ENCODE peak calls at places on chromosomes 12 and 14, in four cellular contexts. Q is COR-L47, H is ascending aorta, B is AG08396. T is an unnamed sample.

GRCh38 chr14:92105845-92106094 is 612 bp downstream of the ATXN3 start:
- DNase-seq in Q (no peak), B (peak), H (peak), T (no peak)

GRCh38 chr14:49550284-49551184 is 35.6 kb downstream of the RPS29 start:
- DNase-seq in H (no peak), B (no peak), Q (no peak), T (peak)

GRCh38 chr14:90695997-90696681 is 120.1 kb downstream of the TTC7B start:
- DNase-seq in H (no peak), B (no peak), Q (no peak), T (no peak)

GRCh38 chr14:91716999-91717398 is 14.9 kb downstream of the CATSPERB start:
- DNase-seq in B (no peak), H (no peak), Q (no peak), T (no peak)

GRCh38 chr14:89973234-89973823 is 17.6 kb downstream of the TDP1 start:
- DNase-seq in Q (peak), B (peak), H (no peak), T (peak)

GRCh38 chr14:36944307-36945010 is 227.9 kb downstream of the SLC25A21 start:
- DNase-seq in Q (no peak), H (no peak), B (peak), T (no peak)

GRCh38 chr14:91113829-91114078 is at the start of gene DGLUCY:
- DNase-seq in Q (no peak), H (peak), B (peak), T (peak)

GRCh38 chr12:62693291-62694040 is 226.8 kb downstream of the MON2 start:
- DNase-seq in H (no peak), B (peak), Q (no peak), T (no peak)

GRCh38 chr12:49066120-49066519 is 3.7 kb downstream of the RHEBL1 start:
- DNase-seq in B (no peak), Q (no peak), H (no peak), T (no peak)

GRCh38 chr12:49208661-49209060 is 19.8 kb upstream of the TUBA1A start:
- DNase-seq in Q (no peak), B (no peak), H (peak), T (no peak)

GRCh38 chr14:103124501-103125001 is 1.3 kb downstream of the TNFAIP2 start:
- DNase-seq in Q (no peak), B (no peak), H (no peak), T (peak)